ENCODE peak calls at places on chromosomes 6 and 20, in nine cellular contexts. R is H4; P is H9; A is lower leg skin; G is AG04450; F is EL; Q is hypothalamus; I is activated CD8-positive, alpha-beta memory T cell treated with anti-CD3 and anti-CD28 coated beads for 4 hours; N is naive thymus-derived CD4-positive, alpha-beta T cell. D is an unnamed sample.
A peak's percentile ranks its signal among the peaks of the same experiment; 100 is the strongest.

GRCh38 chr20:41145317-41145716 is 8.0 kb downstream of the PLCG1 start:
- DNase-seq in A (no peak), R (no peak), I (no peak), N (no peak), G (no peak), F (no peak), P (no peak), Q (no peak), D (no peak)

GRCh38 chr6:142372348-142372747 is 70.5 kb downstream of the ADGRG6 start:
- DNase-seq in F (peak; percentile 75), P (no peak), Q (no peak), I (no peak), A (no peak), N (no peak), R (peak; percentile 54), G (no peak), D (no peak)

GRCh38 chr20:12083269-12083668 is 165.6 kb downstream of the BTBD3 start:
- DNase-seq in F (no peak), A (no peak), Q (no peak), P (no peak), G (no peak), N (no peak), I (no peak), R (no peak), D (no peak)

GRCh38 chr6:162922816-162923215 is 195.0 kb downstream of the PACRG start:
- DNase-seq in I (no peak), F (no peak), P (no peak), A (no peak), G (no peak), R (no peak), Q (no peak), N (no peak), D (no peak)

GRCh38 chr6:33827546-33828451 is 24.0 kb upstream of the MLN start:
- DNase-seq in N (no peak), Q (no peak), A (no peak), G (no peak), F (no peak), R (no peak), I (no peak), P (no peak), D (no peak)

GRCh38 chr6:168678588-168678987 is 237.6 kb downstream of the SMOC2 start:
- DNase-seq in N (no peak), I (no peak), F (no peak), G (no peak), Q (no peak), P (no peak), R (no peak), A (no peak), D (no peak)

GRCh38 chr6:17600527-17601388 is 656 bp downstream of the FAM8A1 start:
- DNase-seq in I (no peak), G (no peak), F (peak; percentile 55), R (no peak), Q (peak; percentile 50), N (peak; percentile 54), A (peak; percentile 29), P (peak; percentile 64), D (peak; percentile 42)

GRCh38 chr6:54920628-54921027 is 74.1 kb downstream of the FAM83B start:
- DNase-seq in R (no peak), G (no peak), A (no peak), F (no peak), N (no peak), I (no peak), Q (no peak), P (no peak), D (no peak)

GRCh38 chr6:75283907-75284284 is 696 bp downstream of the TMEM30A start:
- DNase-seq in I (no peak), A (no peak), G (no peak), N (peak; percentile 10), P (no peak), Q (no peak), F (no peak), R (no peak), D (no peak)

GRCh38 chr6:11207199-11207968 is 25.1 kb downstream of the NEDD9 start:
- DNase-seq in I (no peak), Q (peak; percentile 10), A (peak; percentile 85), R (peak; percentile 98), P (no peak), N (no peak), G (peak; percentile 92), F (peak; percentile 97), D (peak; percentile 45)